ENCODE peak calls at places on chromosomes 13 and 19, in seven cellular contexts. L is Karpas-422, K is SK-N-SH, M is neural progenitor cell, Y is HCT116, A is mammary epithelial cell, R is PC-3. T is an unnamed sample.

GRCh38 chr13:33032037-33032625 is 15.9 kb downstream of the KL start:
- DNase-seq in M (no peak), K (no peak), R (no peak), L (no peak), Y (no peak), A (no peak), T (no peak)

GRCh38 chr13:40350283-40350992 is 316.0 kb downstream of the FOXO1 start:
- DNase-seq in A (no peak), L (no peak), Y (no peak), M (no peak), K (no peak), R (no peak), T (no peak)

GRCh38 chr13:100464006-100464405 is 124.6 kb downstream of the GGACT start:
- DNase-seq in M (no peak), R (no peak), Y (no peak), K (no peak), A (no peak), L (no peak), T (no peak)

GRCh38 chr19:18340237-18340989 is at the start of gene PGPEP1:
- DNase-seq in A (no peak), L (peak; percentile 86), R (peak; percentile 67), M (peak; percentile 89), K (peak; percentile 96), Y (no peak), T (peak; percentile 83)

GRCh38 chr13:99690426-99691189 is 189.3 kb downstream of the TM9SF2 start:
- DNase-seq in A (no peak), M (peak; percentile 82), R (no peak), L (no peak), Y (no peak), K (no peak), T (no peak)

GRCh38 chr19:36638862-36639510 is 27.7 kb downstream of the ZNF461 start:
- DNase-seq in Y (no peak), R (no peak), K (no peak), M (no peak), L (no peak), A (peak; percentile 0), T (no peak)

GRCh38 chr13:76326343-76326742 is 559.9 kb downstream of the KCTD12 start:
- DNase-seq in M (no peak), A (no peak), L (no peak), Y (no peak), K (no peak), R (no peak), T (no peak)

GRCh38 chr19:55441692-55442321 is 1.3 kb downstream of the SHISA7 start:
- DNase-seq in L (no peak), K (no peak), A (no peak), R (no peak), M (peak; percentile 48), Y (no peak), T (no peak)

GRCh38 chr19:46466536-46467199 is 4.7 kb downstream of the PNMA8A start:
- DNase-seq in A (peak; percentile 97), R (peak; percentile 73), L (peak; percentile 40), Y (no peak), K (no peak), M (no peak), T (no peak)

GRCh38 chr13:30119476-30119875 is 187.9 kb downstream of the KATNAL1 start:
- DNase-seq in A (peak; percentile 84), R (peak; percentile 82), M (no peak), Y (no peak), L (no peak), K (no peak), T (no peak)

GRCh38 chr13:94232161-94232560 is 247.3 kb downstream of the DCT start:
- DNase-seq in R (no peak), K (no peak), L (peak; percentile 11), M (no peak), Y (no peak), A (no peak), T (no peak)

GRCh38 chr13:82566864-82567263 is 1315.4 kb downstream of the SLITRK1 start:
- DNase-seq in K (no peak), M (no peak), A (no peak), L (no peak), R (no peak), Y (no peak), T (no peak)

GRCh38 chr19:7507884-7508283 is 8.0 kb upstream of the ZNF358 start:
- DNase-seq in R (peak; percentile 97), K (peak; percentile 73), M (peak; percentile 73), L (peak; percentile 81), A (peak; percentile 76), Y (peak; percentile 90), T (peak; percentile 87)

GRCh38 chr19:3450796-3451411 is 29.4 kb downstream of the SMIM24 start:
- DNase-seq in K (no peak), M (no peak), L (no peak), R (peak; percentile 74), Y (no peak), A (peak; percentile 97), T (no peak)

GRCh38 chr19:55546822-55547614 is 1.7 kb upstream of the SBK3 start:
- DNase-seq in M (peak; percentile 42), L (no peak), K (no peak), Y (no peak), A (peak; percentile 26), R (peak; percentile 92), T (peak; percentile 46)

GRCh38 chr13:63190742-63191141 is 1775.1 kb upstream of the PCDH20 start:
- DNase-seq in L (no peak), Y (no peak), M (no peak), A (no peak), K (no peak), R (peak; percentile 38), T (no peak)

GRCh38 chr19:16078311-16078758 is 2.0 kb downstream of the TPM4 start:
- DNase-seq in A (peak; percentile 78), M (peak; percentile 61), L (peak; percentile 65), R (peak; percentile 67), K (no peak), Y (no peak), T (no peak)

GRCh38 chr19:41591951-41592562 is 16.1 kb downstream of the CEACAM21 start:
- DNase-seq in K (no peak), L (no peak), M (no peak), Y (no peak), A (no peak), R (no peak), T (no peak)

GRCh38 chr19:16193466-16193865 is 4.2 kb upstream of the AP1M1 start:
- DNase-seq in L (peak; percentile 61), Y (no peak), A (no peak), M (no peak), K (no peak), R (no peak), T (no peak)

GRCh38 chr19:14059093-14059480 is 2.8 kb downstream of the PALM3 start:
- DNase-seq in A (no peak), L (peak; percentile 80), K (peak; percentile 66), R (no peak), M (peak; percentile 56), Y (no peak), T (no peak)

GRCh38 chr13:110268061-110268460 is 38.9 kb downstream of the COL4A1 start:
- DNase-seq in Y (no peak), M (no peak), A (no peak), R (no peak), K (no peak), L (no peak), T (no peak)

GRCh38 chr13:27359203-27359821 is 65.1 kb upstream of the GTF3A start:
- DNase-seq in L (peak; percentile 82), M (peak; percentile 76), K (peak; percentile 78), R (peak; percentile 75), A (peak; percentile 35), Y (peak; percentile 43), T (peak; percentile 80)

GRCh38 chr13:99657848-99658265 is 156.6 kb downstream of the TM9SF2 start:
- DNase-seq in R (no peak), A (no peak), K (peak; percentile 28), L (no peak), Y (no peak), M (peak; percentile 79), T (peak; percentile 18)

GRCh38 chr19:5693195-5694166 is 3.4 kb downstream of the RPL36 start:
- DNase-seq in R (no peak), Y (no peak), L (no peak), K (peak; percentile 31), M (no peak), A (peak; percentile 27), T (no peak)

GRCh38 chr19:5691205-5691929 is 1.3 kb downstream of the RPL36 start:
- DNase-seq in L (peak; percentile 75), K (peak; percentile 67), M (peak; percentile 45), Y (no peak), R (peak; percentile 48), A (peak; percentile 52), T (peak; percentile 85)

GRCh38 chr19:5691930-5692784 is 2.1 kb downstream of the RPL36 start:
- DNase-seq in M (no peak), R (no peak), A (no peak), L (no peak), K (peak; percentile 64), Y (no peak), T (no peak)

GRCh38 chr19:5694167-5694951 is 4.3 kb downstream of the RPL36 start:
- DNase-seq in K (peak; percentile 34), A (no peak), Y (no peak), M (no peak), L (no peak), R (no peak), T (no peak)

DNA sequence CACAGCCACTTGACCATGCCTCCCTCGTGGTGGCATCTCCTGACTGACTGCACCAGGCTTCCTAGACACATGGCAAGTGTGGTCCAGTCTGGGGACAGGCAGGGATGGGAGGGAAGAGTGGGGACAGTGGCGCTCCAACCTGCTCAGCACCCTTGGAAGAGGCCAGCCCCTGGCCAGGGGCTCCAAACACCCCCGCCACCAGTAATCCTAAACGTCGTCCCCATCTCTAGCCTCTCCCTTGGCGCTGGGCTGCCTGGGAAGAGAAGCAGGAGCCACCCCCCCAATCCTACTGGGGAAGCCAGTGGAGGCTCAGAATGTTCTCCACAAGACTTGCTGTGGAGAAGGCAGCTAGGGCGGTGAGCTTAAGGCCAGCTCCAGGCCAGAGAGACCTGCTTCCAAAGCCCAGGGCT is 2.7 kb downstream of the RPL36 start:
- DNase-seq in R (no peak), K (peak; percentile 28), Y (no peak), L (no peak), A (no peak), M (no peak), T (no peak)
- H3K9ac ChIP-seq in R (no peak overlapping the region), K (no peak overlapping the region), Y (peak overlapping the region; percentile 100), L (peak overlapping the region; percentile 100), A (no peak overlapping the region), M (no peak overlapping the region), T (peak overlapping the region; percentile 77)

DNA sequence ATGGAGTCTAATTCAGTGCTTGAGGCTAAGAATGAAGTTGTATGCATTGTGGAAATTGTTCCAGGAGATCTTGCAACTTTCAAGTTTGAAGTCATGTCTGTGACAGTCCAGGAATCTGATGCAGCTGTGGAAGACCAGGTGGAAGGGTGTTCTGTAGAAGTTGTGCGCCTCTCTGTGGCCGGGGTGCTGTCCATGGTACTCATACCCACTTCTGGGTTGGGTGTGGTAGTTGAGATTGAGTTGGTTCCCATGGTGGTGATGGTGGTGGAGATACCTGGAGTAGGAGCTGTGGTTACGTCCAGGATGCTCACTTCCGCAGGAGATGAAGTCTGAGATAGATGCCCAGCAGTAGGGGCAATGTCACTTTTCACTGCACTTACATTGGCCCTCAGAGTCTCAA is 44.3 kb downstream of the MUC16 start:
- DNase-seq in Y (no peak), R (no peak), A (no peak), M (no peak), L (peak; percentile 52), K (no peak), T (no peak)
- H3K9me3 ChIP-seq in Y (no peaks in the 10 kb centered on the region), R (peaks cover 8% of the 10 kb centered on the region), A (peaks cover 33% of the 10 kb centered on the region), M (peaks cover 4% of the 10 kb centered on the region), L (no peaks in the 10 kb centered on the region), K (no peaks in the 10 kb centered on the region), T (no peaks in the 10 kb centered on the region)

GRCh38 chr19:12782174-12782423 is 6.7 kb upstream of the HOOK2 start:
- DNase-seq in M (no peak), A (no peak), L (no peak), K (no peak), Y (no peak), R (no peak), T (no peak)
- H3K4me3 ChIP-seq in M (peak overlapping the region; percentile 66), A (peak overlapping the region; percentile 40), L (peak overlapping the region; percentile 66), K (peak overlapping the region; percentile 59), Y (peak overlapping the region; percentile 43), R (peak overlapping the region; percentile 69), T (peak overlapping the region; percentile 42)

GRCh38 chr13:36530050-36530789 is 97.9 kb downstream of the CCNA1 start:
- DNase-seq in R (peak; percentile 79), L (no peak), K (no peak), M (peak; percentile 29), Y (no peak), A (peak; percentile 69), T (no peak)
- H3K9ac ChIP-seq in R (no peak overlapping the region), L (no peak overlapping the region), K (no peak overlapping the region), M (no peak overlapping the region), Y (no peak overlapping the region), A (no peak overlapping the region), T (no peak overlapping the region)

T was measured in colonic mucosa.